ENCODE peak calls at places on chromosomes 6 and 20, in nine cellular contexts. C is HEK293T, J is AG09309, S is tibial nerve, Y is dermis blood vessel endothelial cell, H is NCI-H1105 treated with DMSO at 0.1 percent for 48 hours, Q is SW 1271, P is foreskin keratinocyte, N is fibroblast of lung. T is an unnamed sample.

GRCh38 chr6:148611213-148611612 is 135.6 kb upstream of the UST start:
- DNase-seq in J (peak; percentile 79), P (no peak), Q (no peak), N (peak; percentile 67), H (no peak), C (no peak), S (peak; percentile 79), Y (no peak), T (no peak)

GRCh38 chr6:1657116-1657776 is 47.5 kb downstream of the FOXC1 start:
- DNase-seq in S (no peak), C (no peak), Q (no peak), H (no peak), Y (no peak), J (no peak), N (no peak), P (no peak), T (no peak)

GRCh38 chr20:10696650-10697049 is 22.9 kb upstream of the JAG1 start:
- DNase-seq in Q (no peak), P (no peak), Y (no peak), S (no peak), N (no peak), C (peak; percentile 46), H (no peak), J (no peak), T (no peak)

GRCh38 chr6:28478518-28478917 is 35.2 kb upstream of the ZSCAN23 start:
- DNase-seq in S (no peak), N (peak; percentile 9), J (no peak), C (no peak), Y (no peak), H (no peak), P (no peak), Q (no peak), T (no peak)

GRCh38 chr6:296151-297122 is 4.2 kb downstream of the DUSP22 start:
- DNase-seq in P (no peak), H (no peak), N (no peak), J (no peak), S (no peak), C (no peak), Q (no peak), Y (peak; percentile 70), T (no peak)

GRCh38 chr6:69422474-69422873 is 374.3 kb downstream of the LMBRD1 start:
- DNase-seq in Q (no peak), J (no peak), C (no peak), N (no peak), S (no peak), P (no peak), H (peak; percentile 81), Y (no peak), T (no peak)

GRCh38 chr6:56764081-56764566 is 121.4 kb upstream of the DST start:
- DNase-seq in N (peak; percentile 63), S (no peak), Q (peak; percentile 17), J (no peak), Y (peak; percentile 66), H (peak; percentile 18), C (peak; percentile 40), P (no peak), T (no peak)

GRCh38 chr6:32689531-32690505 is 23.4 kb upstream of the HLA-DQB1 start:
- DNase-seq in C (no peak), Q (no peak), Y (peak; percentile 9), J (no peak), P (no peak), H (no peak), N (no peak), S (no peak), T (no peak)

GRCh38 chr20:23150304-23151007 is 64.3 kb upstream of the CD93 start:
- DNase-seq in C (no peak), Y (no peak), P (no peak), J (no peak), H (no peak), Q (no peak), S (no peak), N (no peak), T (no peak)

GRCh38 chr20:16609066-16609465 is 35.8 kb upstream of the KIF16B start:
- DNase-seq in H (no peak), P (no peak), N (no peak), Y (no peak), C (no peak), S (no peak), Q (no peak), J (no peak), T (no peak)

GRCh38 chr20:9551808-9552550 is 37.6 kb downstream of the LAMP5 start:
- DNase-seq in P (no peak), N (no peak), S (no peak), J (no peak), Q (no peak), H (no peak), Y (peak; percentile 41), C (no peak), T (no peak)

T was measured in NCI-H2029 treated with DMSO at 0.1 percent for 48 hours.